ENCODE peak calls at places on chromosomes 16 and 17, in ten cellular contexts. B, W, F, K, G, L, I, D, R and J are unnamed samples.

GRCh38 chr17:51486091-51486490 is 225.7 kb downstream of the UTP18 start:
- DNase-seq in F (no peak), D (no peak), R (no peak), L (no peak), K (no peak), B (no peak), I (no peak), W (no peak), G (no peak), J (no peak)

GRCh38 chr17:226108-226772 is 44.8 kb upstream of the DOC2B start:
- DNase-seq in L (no peak), K (no peak), G (no peak), R (no peak), W (no peak), F (no peak), I (no peak), B (no peak), D (peak), J (no peak)

GRCh38 chr16:3662601-3663000 is 8.1 kb downstream of the DNASE1 start:
- DNase-seq in L (no peak), R (no peak), W (no peak), F (no peak), B (no peak), G (no peak), I (no peak), D (no peak), K (no peak), J (no peak)

GRCh38 chr17:82536220-82537201 is 17.0 kb downstream of the FOXK2 start:
- DNase-seq in K (no peak), F (peak), B (peak), R (no peak), D (no peak), I (peak), W (no peak), L (no peak), G (no peak), J (no peak)

GRCh38 chr16:68126395-68126794 is 41.2 kb downstream of the NFATC3 start:
- DNase-seq in I (no peak), G (no peak), R (peak), B (no peak), D (no peak), W (no peak), F (peak), K (no peak), L (no peak), J (no peak)

GRCh38 chr17:50196826-50197225 is 4.6 kb downstream of the COL1A1 start:
- DNase-seq in F (peak), K (no peak), L (no peak), W (no peak), B (no peak), R (no peak), I (no peak), D (no peak), G (no peak), J (no peak)

GRCh38 chr17:33594000-33594399 is 300.9 kb upstream of the ASIC2 start:
- DNase-seq in I (no peak), K (no peak), R (no peak), G (no peak), D (no peak), W (no peak), L (no peak), F (no peak), B (no peak), J (no peak)

GRCh38 chr16:15955425-15955824 is 6.0 kb downstream of the ABCC1 start:
- DNase-seq in G (no peak), W (no peak), B (no peak), K (no peak), I (no peak), F (no peak), D (no peak), R (no peak), L (no peak), J (no peak)

GRCh38 chr17:44584498-44584897 is 27.2 kb downstream of the FZD2 start:
- DNase-seq in B (no peak), W (no peak), F (no peak), R (no peak), L (no peak), D (no peak), G (no peak), I (no peak), K (no peak), J (no peak)